ENCODE peak calls at places on chromosome 20, in five cellular contexts. V is kidney epithelial cell, Q is lower lobe of right lung, U is esophagus squamous epithelium, C is HepG2. I is an unnamed sample. For H3K36me3, the result is how much of the 10 kb centered on the place peaks cover.

GRCh38 chr20:2708073-2708415 is 15.5 kb downstream of the EBF4 start:
- DNase-seq in V (no peak), Q (no peak), U (no peak), C (no peak), I (no peak)

GRCh38 chr20:44241796-44242195 is 5.3 kb upstream of the GDAP1L1 start:
- DNase-seq in V (no peak), Q (no peak), U (no peak), C (no peak), I (no peak)

GRCh38 chr20:57780398-57780797 is 70.6 kb upstream of the PMEPA1 start:
- DNase-seq in V (no peak), Q (no peak), U (no peak), C (no peak), I (no peak)

GRCh38 chr20:57456116-57456515 is 64.9 kb downstream of the RBM38 start:
- DNase-seq in V (no peak), Q (no peak), U (no peak), C (no peak), I (no peak)

GRCh38 chr20:21706345-21707195 is 1.1 kb downstream of the PAX1 start:
- DNase-seq in V (no peak), Q (no peak), U (no peak), C (no peak), I (no peak)

GRCh38 chr20:57723816-57724215 is 14.0 kb upstream of the PMEPA1 start:
- DNase-seq in V (no peak), Q (no peak), U (no peak), C (no peak), I (no peak)

GRCh38 chr20:19885981-19886665 is 128.1 kb downstream of the RIN2 start:
- DNase-seq in V (no peak), Q (peak), U (no peak), C (peak), I (peak)

GRCh38 chr20:43119720-43120119 is 70.0 kb downstream of the PTPRT start:
- DNase-seq in V (no peak), Q (no peak), U (no peak), C (no peak), I (no peak)

GRCh38 chr20:60034231-60035110 is 76.2 kb downstream of the CDH26 start:
- DNase-seq in V (no peak), Q (no peak), U (no peak), C (peak), I (no peak)

GRCh38 chr20:57398231-57398821 is 7.1 kb downstream of the RBM38 start:
- DNase-seq in V (no peak), Q (peak), U (peak), C (no peak), I (no peak)

GRCh38 chr20:4944518-4944917 is 56.8 kb downstream of the SLC23A2 start:
- DNase-seq in V (no peak), Q (no peak), U (no peak), C (no peak), I (peak)

GRCh38 chr20:34948030-34948429 is 7.6 kb downstream of the GSS start:
- DNase-seq in V (no peak), Q (no peak), U (no peak), C (no peak), I (peak)

GRCh38 chr20:7257719-7258466 is 490.4 kb downstream of the BMP2 start:
- DNase-seq in V (no peak), Q (no peak), U (no peak), C (no peak), I (no peak)

GRCh38 chr20:9066196-9066595 is 2.7 kb upstream of the PLCB4 start:
- DNase-seq in V (peak), Q (no peak), U (no peak), C (no peak), I (peak)

GRCh38 chr20:64156136-64156885 is 7.9 kb upstream of the MYT1 start:
- DNase-seq in V (no peak), Q (peak), U (no peak), C (no peak), I (no peak)

GRCh38 chr20:44973053-44973452 is 6.7 kb downstream of the STK4 start:
- DNase-seq in V (no peak), Q (no peak), U (no peak), C (no peak), I (no peak)

GRCh38 chr20:32477594-32478512 is 107.3 kb downstream of the NOL4L start:
- DNase-seq in V (no peak), Q (no peak), U (no peak), C (no peak), I (no peak)

GRCh38 chr20:12966468-12967085 is 42.2 kb upstream of the SPTLC3 start:
- DNase-seq in V (peak), Q (no peak), U (no peak), C (peak), I (peak)

GRCh38 chr20:56979125-56979524 is 287.3 kb downstream of the BMP7 start:
- DNase-seq in V (no peak), Q (no peak), U (no peak), C (no peak), I (no peak)

GRCh38 chr20:32386091-32386490 is 28.0 kb downstream of the ASXL1 start:
- DNase-seq in V (no peak), Q (no peak), U (no peak), C (no peak), I (no peak)

GRCh38 chr20:36881888-36882287 is 6.0 kb downstream of the TLDC2 start:
- DNase-seq in V (peak), Q (no peak), U (no peak), C (no peak), I (peak)

GRCh38 chr20:16346956-16347355 is 226.3 kb downstream of the KIF16B start:
- DNase-seq in V (no peak), Q (no peak), U (no peak), C (no peak), I (no peak)

GRCh38 chr20:407097-407952 is 774 bp upstream of the RBCK1 start:
- DNase-seq in V (peak), Q (peak), U (no peak), C (peak), I (peak)

GRCh38 chr20:41006126-41006935 is 22.3 kb upstream of the TOP1 start:
- DNase-seq in V (no peak), Q (no peak), U (no peak), C (no peak), I (no peak)

GRCh38 chr20:36550797-36551299 is 9.5 kb downstream of the MYL9 start:
- DNase-seq in V (no peak), Q (no peak), U (no peak), C (no peak), I (peak)

GRCh38 chr20:53656653-53657288 is 63.1 kb upstream of the ZNF217 start:
- DNase-seq in V (no peak), Q (no peak), U (no peak), C (no peak), I (peak)

GRCh38 chr20:5945963-5946362 is 4.4 kb downstream of the TRMT6 start:
- DNase-seq in V (no peak), Q (no peak), U (no peak), C (no peak), I (peak)

GRCh38 chr20:37411408-37412306 is 65.7 kb downstream of the SRC start:
- DNase-seq in V (no peak), Q (no peak), U (no peak), C (no peak), I (no peak)

GRCh38 chr20:20552076-20552475 is 160.4 kb downstream of the RALGAPA2 start:
- DNase-seq in V (no peak), Q (no peak), U (no peak), C (no peak), I (no peak)

GRCh38 chr20:11158589-11158988 is 484.8 kb upstream of the JAG1 start:
- DNase-seq in V (no peak), Q (no peak), U (no peak), C (no peak), I (peak)

GRCh38 chr20:35172434-35172806 is 548 bp downstream of the PROCR start:
- DNase-seq in V (no peak), Q (no peak), U (no peak), C (no peak), I (no peak)

GRCh38 chr20:51545515-51545914 is 3.0 kb upstream of the NFATC2 start:
- DNase-seq in V (no peak), Q (no peak), U (no peak), C (no peak), I (no peak)

GRCh38 chr20:10519361-10520048 is 84.4 kb downstream of the SLX4IP start:
- DNase-seq in V (no peak), Q (no peak), U (no peak), C (no peak), I (peak)

GRCh38 chr20:46057856-46058655 is 29.0 kb downstream of the SLC12A5 start:
- DNase-seq in V (no peak), Q (peak), U (no peak), C (no peak), I (peak)
- H3K4me3 ChIP-seq in V (no peak), Q (peak), U (no peak), C (no peak), I (peak)

GRCh38 chr20:33681288-33681687 is 4.9 kb downstream of the E2F1 start:
- DNase-seq in V (no peak), Q (no peak), U (no peak), C (no peak), I (no peak)
- H3K36me3 ChIP-seq in V (under half), Q (under half), U (under half), C (under half), I (under half)

GRCh38 chr20:63006611-63007471 is at the start of gene BHLHE23:
- DNase-seq in V (no peak), Q (no peak), U (no peak), C (no peak), I (no peak)
- H3K4me3 ChIP-seq in V (no peak), Q (peak), U (no peak), C (no peak), I (no peak)

DNA sequence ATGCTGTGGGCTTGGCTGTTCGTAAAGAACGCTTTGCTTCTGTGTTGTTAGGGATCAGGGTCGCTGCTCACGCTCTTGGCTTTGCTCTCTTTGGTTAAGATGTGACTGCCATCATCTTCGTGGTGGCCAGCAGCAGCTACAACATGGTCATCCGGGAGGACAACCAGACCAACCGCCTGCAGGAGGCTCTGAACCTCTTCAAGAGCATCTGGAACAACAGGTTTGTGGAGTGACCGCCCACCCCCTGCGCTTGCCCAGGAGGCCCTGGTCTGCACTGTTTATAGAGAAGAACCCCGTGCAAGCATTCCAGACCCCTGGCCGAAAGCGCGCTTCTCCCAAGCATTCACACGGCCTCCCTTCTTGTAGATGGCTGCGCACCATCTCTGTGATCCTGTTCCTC is 57.1 kb downstream of the GNAS start:
- DNase-seq in V (no peak), Q (no peak), U (no peak), C (no peak), I (no peak)
- H3K36me3 ChIP-seq in V (under half), Q (half or more), U (under half), C (under half), I (under half)

DNA sequence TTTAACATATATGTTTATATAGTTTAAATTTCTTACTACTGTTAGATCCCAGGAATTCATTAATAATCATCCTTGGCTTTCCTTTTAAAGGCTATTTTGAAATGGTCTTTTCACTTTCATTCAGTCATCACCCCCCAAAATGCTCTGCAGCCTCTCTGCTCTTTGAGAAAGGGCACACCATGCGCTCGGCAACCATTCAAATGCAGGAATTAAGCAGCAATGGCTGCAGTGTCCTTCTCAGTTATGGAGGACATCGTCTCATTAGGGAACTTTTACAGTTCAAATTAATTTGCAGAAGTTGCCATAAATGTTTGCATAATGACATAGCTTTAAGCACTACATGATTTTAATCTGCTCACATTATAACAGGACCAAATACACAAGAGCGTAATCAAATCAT is 6.3 kb downstream of the TUBB1 start:
- DNase-seq in V (no peak), Q (no peak), U (no peak), C (no peak), I (no peak)
- H3K4me3 ChIP-seq in V (no peak), Q (no peak), U (no peak), C (no peak), I (no peak)

GRCh38 chr20:50420380-50420779 is 89.8 kb upstream of the PTPN1 start:
- DNase-seq in V (no peak), Q (no peak), U (no peak), C (no peak), I (no peak)
- H3K36me3 ChIP-seq in V (under half), Q (under half), U (under half), C (under half), I (under half)

DNA sequence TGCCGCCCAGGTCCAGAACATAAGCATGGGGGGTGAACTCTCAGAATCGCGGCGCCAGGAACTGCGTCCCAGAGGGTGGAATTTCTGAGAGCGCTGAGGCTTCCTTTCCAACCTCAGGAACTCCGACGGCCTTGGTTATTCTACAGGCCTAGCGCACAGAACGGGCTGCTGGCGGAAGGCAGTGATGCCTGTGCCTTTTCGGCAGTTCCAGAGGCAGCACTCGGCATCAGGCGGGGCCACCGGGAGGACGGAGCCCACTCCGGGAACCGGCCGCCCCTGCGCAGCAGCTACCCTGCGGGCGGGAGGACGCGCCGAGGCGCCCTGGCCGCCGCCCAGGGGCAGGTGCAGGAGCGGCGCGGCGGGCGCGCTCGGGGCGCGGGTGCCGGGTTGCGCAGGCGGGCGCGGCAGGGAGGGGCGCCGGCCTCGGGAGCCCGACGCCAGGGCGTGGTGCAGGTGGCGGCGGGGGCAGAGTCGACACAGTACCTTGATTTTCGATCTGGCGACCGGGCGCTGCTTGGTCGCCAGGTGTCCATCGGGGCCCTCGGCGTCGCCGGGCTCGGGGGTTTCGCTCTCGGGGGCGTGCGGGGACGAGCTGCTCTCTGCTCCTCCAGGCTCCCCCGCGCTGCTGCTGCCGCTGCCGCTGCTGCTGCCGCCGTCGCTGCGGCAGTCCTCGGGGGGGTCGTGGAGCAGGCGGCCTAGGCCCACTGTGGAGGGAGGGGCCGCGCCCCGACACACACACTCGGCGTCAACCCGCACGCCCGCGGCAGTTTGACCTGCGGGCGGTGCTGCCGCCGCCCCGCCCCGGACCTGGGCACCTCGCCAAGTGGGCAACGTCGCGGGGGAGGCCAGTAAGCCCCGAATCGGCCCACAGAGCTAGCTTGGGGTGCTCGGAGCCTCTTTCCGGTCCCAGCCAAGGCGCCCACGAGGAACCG is 1.3 kb downstream of the OVOL2 start:
- DNase-seq in V (no peak), Q (peak), U (no peak), C (no peak), I (no peak)
- H3K4me3 ChIP-seq in V (peak), Q (peak), U (peak), C (peak), I (peak)

DNA sequence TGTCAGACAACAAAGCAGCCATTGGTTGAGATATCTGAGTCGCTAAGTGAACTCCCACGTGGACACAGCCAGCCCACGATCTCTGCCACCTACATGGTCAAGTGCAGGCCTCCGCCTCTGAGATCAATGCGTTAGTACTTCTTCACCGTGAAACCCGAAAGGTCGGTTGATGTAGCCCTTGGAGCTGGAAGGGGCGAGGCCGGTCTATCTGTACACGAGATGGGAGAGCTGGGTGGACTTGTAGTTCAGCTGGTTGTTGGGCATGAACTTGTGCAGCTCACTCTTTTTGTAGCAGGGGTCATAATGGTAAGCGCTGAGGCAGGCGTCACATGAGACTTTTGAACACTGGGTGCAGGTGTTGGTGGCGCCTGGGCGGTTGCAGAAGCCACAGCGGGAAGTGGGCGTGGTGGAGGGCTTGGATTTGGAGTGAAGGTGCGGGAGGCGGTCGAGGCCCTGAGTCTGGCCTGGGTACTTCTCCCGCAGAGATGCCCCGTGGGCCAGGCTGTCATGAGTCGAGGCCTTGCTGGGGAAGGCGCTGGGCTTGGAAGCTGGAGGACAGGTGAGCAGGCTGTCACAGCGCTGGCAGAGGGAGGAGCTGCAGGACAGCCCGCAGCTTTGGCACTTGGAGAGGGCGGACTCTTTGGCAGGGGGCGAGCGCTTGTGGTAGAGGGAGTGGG is 9.8 kb downstream of the SPATA2 start:
- DNase-seq in V (no peak), Q (no peak), U (no peak), C (no peak), I (no peak)
- H3K36me3 ChIP-seq in V (under half), Q (half or more), U (under half), C (under half), I (under half)

GRCh38 chr20:49785149-49785850 is 27.3 kb upstream of the SLC9A8 start:
- DNase-seq in V (no peak), Q (no peak), U (no peak), C (no peak), I (no peak)

GRCh38 chr20:49785851-49786174 is 26.8 kb upstream of the SLC9A8 start:
- DNase-seq in V (no peak), Q (no peak), U (no peak), C (no peak), I (no peak)

GRCh38 chr20:49786671-49787370 is 25.8 kb upstream of the SLC9A8 start:
- DNase-seq in V (no peak), Q (no peak), U (no peak), C (no peak), I (no peak)

GRCh38 chr20:49787371-49788357 is 25.0 kb upstream of the SLC9A8 start:
- DNase-seq in V (no peak), Q (no peak), U (no peak), C (no peak), I (no peak)

DNA sequence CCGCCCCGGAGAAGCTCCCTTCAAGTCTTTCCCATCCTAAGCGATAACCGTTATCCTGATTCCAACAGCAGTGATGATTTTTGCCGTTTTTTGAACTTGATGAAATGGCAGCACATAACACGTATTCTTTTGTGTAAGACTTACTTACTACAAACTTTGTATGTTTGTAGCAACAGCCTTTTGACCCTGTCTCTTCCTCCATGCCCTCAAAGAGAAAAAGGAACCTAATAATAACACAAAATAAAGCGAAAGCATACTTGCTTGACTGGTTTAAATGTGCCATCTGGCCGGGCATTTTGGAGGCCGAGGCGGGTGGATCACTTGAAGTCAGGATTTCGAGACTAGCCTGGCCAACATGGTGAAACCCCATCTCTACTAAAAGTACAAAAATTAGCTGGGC is 26.4 kb upstream of the SLC9A8 start:
- DNase-seq in V (no peak), Q (no peak), U (no peak), C (no peak), I (no peak)
- H3K4me3 ChIP-seq in V (no peak), Q (no peak), U (no peak), C (no peak), I (no peak)

DNA sequence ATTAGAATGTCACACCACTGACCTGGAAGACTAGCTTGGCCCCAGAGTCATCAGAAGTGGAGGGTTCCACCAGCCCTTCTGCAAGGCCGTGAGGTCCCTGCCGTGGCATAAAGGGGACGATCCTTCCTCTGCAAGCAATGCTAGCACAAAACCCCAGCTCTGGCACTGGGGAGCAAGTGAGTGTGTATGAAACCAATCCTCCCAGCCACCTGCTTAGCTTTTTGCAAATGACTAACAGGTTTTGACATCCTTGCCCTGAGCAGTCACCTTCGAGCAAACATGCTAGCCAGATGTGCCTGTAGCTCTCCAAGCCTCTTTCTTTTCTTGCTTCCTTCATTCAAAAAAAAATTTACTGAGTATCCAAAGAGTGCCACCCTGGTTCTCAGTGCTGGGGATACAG is 8.6 kb downstream of the SULF2 start:
- DNase-seq in V (no peak), Q (no peak), U (no peak), C (no peak), I (no peak)
- H3K36me3 ChIP-seq in V (under half), Q (under half), U (under half), C (under half), I (under half)

I was measured in bronchial epithelial cell.